ENCODE peak calls at places on chromosomes 12 and 14, in nine cellular contexts. H is caudate nucleus, B is neural crest cell, J is cardiac muscle cell, I is endothelial cell, V is midbrain, Q is kidney tubule cell, G is SW 1271, A is anterior cingulate cortex. M is an unnamed sample.

GRCh38 chr12:47779301-47779942 is 6.4 kb downstream of the SLC48A1 start:
- DNase-seq in I (peak; percentile 96), B (peak; percentile 98), H (peak; percentile 76), J (peak; percentile 90), Q (peak; percentile 89), V (peak; percentile 95), G (peak; percentile 16), A (peak; percentile 78), M (peak; percentile 93)

GRCh38 chr14:59248170-59248569 is 59.7 kb downstream of the DAAM1 start:
- DNase-seq in G (no peak), B (no peak), Q (no peak), V (no peak), A (no peak), I (no peak), H (no peak), J (no peak), M (no peak)

GRCh38 chr12:92899388-92900001 is 29.6 kb downstream of the EEA1 start:
- DNase-seq in B (no peak), G (peak; percentile 92), J (peak; percentile 98), V (peak; percentile 44), A (peak; percentile 2), Q (peak; percentile 97), H (no peak), I (no peak), M (peak; percentile 41)

GRCh38 chr12:6420364-6420763 is 24.4 kb upstream of the CD27 start:
- DNase-seq in J (no peak), H (no peak), Q (no peak), B (no peak), I (no peak), G (no peak), V (no peak), A (no peak), M (no peak)

GRCh38 chr12:110270125-110270962 is 10.7 kb upstream of the ATP2A2 start:
- DNase-seq in J (peak; percentile 68), I (no peak), G (no peak), A (no peak), B (no peak), V (peak; percentile 51), H (no peak), Q (no peak), M (peak; percentile 48)

GRCh38 chr14:95182379-95182778 is 25.1 kb upstream of the DICER1 start:
- DNase-seq in G (no peak), Q (no peak), I (no peak), J (no peak), B (no peak), V (no peak), A (no peak), H (no peak), M (no peak)

GRCh38 chr14:39956372-39956771 is 524.1 kb upstream of the FBXO33 start:
- DNase-seq in G (no peak), Q (peak; percentile 26), I (no peak), H (no peak), J (no peak), A (no peak), B (no peak), V (no peak), M (no peak)

GRCh38 chr12:93621986-93622385 is 49.5 kb downstream of the SOCS2 start:
- DNase-seq in G (no peak), A (no peak), J (peak; percentile 33), B (no peak), Q (no peak), H (no peak), I (no peak), V (no peak), M (no peak)

GRCh38 chr12:78192979-78193378 is 362.3 kb downstream of the NAV3 start:
- DNase-seq in V (no peak), B (no peak), G (no peak), Q (no peak), H (no peak), I (no peak), A (no peak), J (no peak), M (no peak)

GRCh38 chr12:128644664-128645296 is 179.0 kb downstream of the SLC15A4 start:
- DNase-seq in J (no peak), A (no peak), H (no peak), B (peak; percentile 19), I (no peak), Q (peak; percentile 39), V (no peak), G (no peak), M (no peak)

M was measured in globus pallidus.